ENCODE peak calls at places on chromosome 17, in seven cellular contexts. J is GM23248, T is neural progenitor cell, E is MM.1S, Y is PC-3, M is GM23338, H is HCT116. V is an unnamed sample.
A peak's percentile ranks its signal among the peaks of the same experiment; 100 is the strongest.

GRCh38 chr17:29048440-29049360 is 5.8 kb downstream of the PIPOX start:
- DNase-seq in M (peak; percentile 33), E (no peak), Y (no peak), T (peak; percentile 65), J (peak; percentile 36), H (no peak), V (peak; percentile 22)

GRCh38 chr17:13395872-13396271 is 205.9 kb downstream of the HS3ST3A1 start:
- DNase-seq in J (peak; percentile 80), E (no peak), T (no peak), Y (no peak), H (no peak), M (no peak), V (no peak)

GRCh38 chr17:78824240-78824639 is 16.4 kb downstream of the USP36 start:
- DNase-seq in E (no peak), Y (no peak), H (no peak), M (no peak), J (no peak), T (no peak), V (no peak)

GRCh38 chr17:3596804-3597464 is 12.3 kb downstream of the TRPV1 start:
- DNase-seq in T (no peak), J (no peak), Y (no peak), M (peak; percentile 26), H (no peak), E (no peak), V (no peak)

GRCh38 chr17:77303620-77304019 is 162.9 kb downstream of the SEC14L1 start:
- DNase-seq in E (no peak), M (no peak), T (no peak), J (peak; percentile 75), H (no peak), Y (no peak), V (no peak)

GRCh38 chr17:47277921-47278320 is 24.3 kb downstream of the ITGB3 start:
- DNase-seq in J (peak; percentile 51), H (no peak), T (no peak), M (no peak), E (no peak), Y (no peak), V (no peak)

GRCh38 chr17:76121932-76122383 is 18.4 kb upstream of the EXOC7 start:
- DNase-seq in T (no peak), Y (no peak), E (no peak), J (peak; percentile 36), H (no peak), M (peak; percentile 72), V (no peak)

GRCh38 chr17:49987681-49988441 is 7.2 kb downstream of the DLX3 start:
- DNase-seq in M (peak; percentile 55), Y (peak; percentile 69), E (no peak), H (no peak), T (peak; percentile 69), J (peak; percentile 87), V (peak; percentile 77)

GRCh38 chr17:4009164-4009785 is 45.0 kb upstream of the ATP2A3 start:
- DNase-seq in M (no peak), E (no peak), T (no peak), Y (no peak), H (no peak), J (no peak), V (no peak)

GRCh38 chr17:2709173-2709661 is 2.3 kb downstream of the CLUH start:
- DNase-seq in E (no peak), T (no peak), J (peak; percentile 54), H (no peak), M (peak; percentile 43), Y (peak; percentile 57), V (peak; percentile 48)

GRCh38 chr17:32772453-32773025 is 104.4 kb downstream of the MYO1D start:
- DNase-seq in E (no peak), H (no peak), J (no peak), Y (no peak), M (no peak), T (no peak), V (no peak)
- TF ChIP-seq EZH2phosphoT487 in E (no peak), H (no peak), J (no peak), Y (no peak), M (no peak), T (no peak), V (no peak)

GRCh38 chr17:82565551-82565950 is 46.0 kb downstream of the FOXK2 start:
- DNase-seq in E (no peak), Y (no peak), T (no peak), M (no peak), H (no peak), J (no peak), V (no peak)
- H4K20me1 ChIP-seq in E (peaks cover 25% of the 10 kb centered on the region), Y (peaks cover 52% of the 10 kb centered on the region), T (peaks cover 84% of the 10 kb centered on the region), M (peaks cover 70% of the 10 kb centered on the region), H (peaks cover 20% of the 10 kb centered on the region), J (peaks cover 4% of the 10 kb centered on the region), V (peaks cover 45% of the 10 kb centered on the region)

DNA sequence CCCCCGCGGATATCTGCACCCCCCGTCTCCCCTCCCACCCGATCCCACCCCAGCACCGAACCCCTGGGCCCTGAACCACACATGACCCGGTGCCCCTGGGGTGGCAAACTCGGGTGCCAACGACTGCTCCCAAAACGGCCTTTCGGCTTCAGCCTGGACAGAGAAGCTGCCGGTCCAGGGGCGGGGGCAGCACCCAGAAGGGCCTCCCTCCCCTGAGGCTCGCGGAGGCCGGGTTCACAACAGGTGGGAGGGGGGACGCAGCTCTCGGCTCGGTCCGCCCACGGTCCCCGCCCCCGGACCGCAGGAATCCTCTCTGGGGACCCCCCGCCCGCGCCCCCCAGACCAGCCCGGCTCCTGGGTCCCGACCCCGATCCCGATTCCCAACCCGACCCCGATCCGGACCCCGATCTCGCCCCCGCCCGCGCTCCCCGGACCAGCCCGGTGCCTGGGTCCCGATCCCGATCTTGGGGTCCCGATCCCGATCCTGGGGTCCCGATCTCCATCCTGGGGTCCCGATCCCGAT is 608 bp downstream of the ABR start:
- DNase-seq in M (no peak), J (peak; percentile 45), H (no peak), E (no peak), Y (no peak), T (peak; percentile 44), V (peak; percentile 43)
- TF ChIP-seq EZH2 in M (no peak), J (no peak), H (no peak), E (no peak), Y (no peak), T (no peak), V (no peak)

DNA sequence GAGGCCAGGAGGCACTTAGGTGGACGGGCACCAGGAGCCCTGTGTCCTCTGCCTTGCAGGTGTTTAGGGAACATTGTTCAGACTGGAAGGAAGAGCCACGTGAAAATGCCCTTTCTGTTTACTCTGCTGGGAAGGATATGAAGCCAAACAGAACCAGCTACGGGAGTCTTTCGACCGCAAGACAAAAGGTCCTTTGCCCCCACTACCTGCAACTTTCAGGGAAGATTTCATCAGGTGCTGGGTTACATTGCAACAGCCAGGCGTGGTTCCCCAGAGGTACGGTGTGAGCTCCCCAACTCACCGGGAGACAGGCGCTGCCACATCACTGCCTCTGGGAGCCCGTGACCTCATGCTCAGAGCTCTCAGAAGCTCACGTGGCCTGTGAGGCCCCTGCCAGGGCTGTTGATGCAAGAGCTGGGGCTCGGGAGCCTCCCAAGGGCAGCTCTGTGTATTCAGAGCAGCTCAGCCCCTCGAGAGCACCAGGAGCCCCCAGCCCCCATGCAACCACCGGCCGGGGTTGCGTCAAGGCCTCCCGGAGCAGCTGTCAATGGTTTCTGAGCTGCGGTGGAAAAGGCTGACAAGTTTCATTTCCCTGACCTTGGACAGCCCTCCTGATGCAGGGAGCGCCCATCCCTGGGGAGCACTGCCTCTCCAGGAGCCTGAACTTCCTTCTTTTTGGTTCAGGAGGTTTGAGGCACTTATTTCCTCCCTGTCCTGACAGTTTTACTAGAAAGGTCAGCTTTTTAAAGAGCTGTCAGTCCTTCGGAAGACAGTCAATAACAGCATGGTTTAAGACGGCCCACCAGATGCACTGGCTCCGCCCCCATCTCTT is 42.1 kb downstream of the TBC1D16 start:
- DNase-seq in T (peak; percentile 32), E (peak; percentile 29), M (peak; percentile 69), J (peak; percentile 98), H (no peak), Y (no peak), V (peak; percentile 97)
- TF ChIP-seq EZH2phosphoT487 in T (no peak), E (no peak), M (no peak), J (no peak), H (no peak), Y (no peak), V (no peak)

DNA sequence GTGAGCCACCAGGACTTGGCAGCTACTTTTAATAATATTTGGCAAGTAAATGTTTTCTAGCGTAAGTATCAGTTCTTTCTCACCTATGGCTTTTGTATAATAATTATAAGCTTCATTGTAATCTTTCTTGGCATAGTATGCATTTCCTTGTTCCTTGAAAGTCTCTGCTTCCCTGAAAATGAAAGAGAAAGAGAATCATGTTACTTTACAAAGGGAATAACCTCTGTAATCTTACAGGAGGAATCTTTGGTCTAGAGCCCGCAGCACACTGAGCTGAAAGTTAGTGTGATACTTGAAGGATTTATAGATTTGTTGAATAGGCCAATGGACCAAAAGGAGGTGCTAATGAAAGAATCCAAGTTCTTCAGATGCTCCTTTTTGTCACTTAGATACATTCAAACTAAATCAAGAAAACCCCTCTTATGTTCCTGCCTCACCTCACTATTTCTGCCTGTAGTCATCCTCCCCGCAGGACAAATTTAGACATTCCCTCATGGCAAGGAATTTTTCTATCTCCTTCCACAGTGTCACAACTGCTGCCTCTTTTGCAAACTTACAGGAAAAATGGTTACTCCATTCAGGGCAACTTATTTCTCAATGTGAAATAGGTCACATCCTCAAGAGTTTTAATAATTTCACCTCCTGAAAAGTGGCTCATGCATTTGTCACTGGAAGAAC is 16.7 kb downstream of the DNAJC7 start:
- DNase-seq in M (no peak), J (no peak), T (no peak), E (no peak), Y (no peak), H (no peak), V (no peak)
- H4K20me1 ChIP-seq in M (peaks cover 53% of the 10 kb centered on the region), J (peaks cover 4% of the 10 kb centered on the region), T (peaks cover 38% of the 10 kb centered on the region), E (peaks cover 9% of the 10 kb centered on the region), Y (no peaks in the 10 kb centered on the region), H (peaks cover 23% of the 10 kb centered on the region), V (peaks cover 29% of the 10 kb centered on the region)

DNA sequence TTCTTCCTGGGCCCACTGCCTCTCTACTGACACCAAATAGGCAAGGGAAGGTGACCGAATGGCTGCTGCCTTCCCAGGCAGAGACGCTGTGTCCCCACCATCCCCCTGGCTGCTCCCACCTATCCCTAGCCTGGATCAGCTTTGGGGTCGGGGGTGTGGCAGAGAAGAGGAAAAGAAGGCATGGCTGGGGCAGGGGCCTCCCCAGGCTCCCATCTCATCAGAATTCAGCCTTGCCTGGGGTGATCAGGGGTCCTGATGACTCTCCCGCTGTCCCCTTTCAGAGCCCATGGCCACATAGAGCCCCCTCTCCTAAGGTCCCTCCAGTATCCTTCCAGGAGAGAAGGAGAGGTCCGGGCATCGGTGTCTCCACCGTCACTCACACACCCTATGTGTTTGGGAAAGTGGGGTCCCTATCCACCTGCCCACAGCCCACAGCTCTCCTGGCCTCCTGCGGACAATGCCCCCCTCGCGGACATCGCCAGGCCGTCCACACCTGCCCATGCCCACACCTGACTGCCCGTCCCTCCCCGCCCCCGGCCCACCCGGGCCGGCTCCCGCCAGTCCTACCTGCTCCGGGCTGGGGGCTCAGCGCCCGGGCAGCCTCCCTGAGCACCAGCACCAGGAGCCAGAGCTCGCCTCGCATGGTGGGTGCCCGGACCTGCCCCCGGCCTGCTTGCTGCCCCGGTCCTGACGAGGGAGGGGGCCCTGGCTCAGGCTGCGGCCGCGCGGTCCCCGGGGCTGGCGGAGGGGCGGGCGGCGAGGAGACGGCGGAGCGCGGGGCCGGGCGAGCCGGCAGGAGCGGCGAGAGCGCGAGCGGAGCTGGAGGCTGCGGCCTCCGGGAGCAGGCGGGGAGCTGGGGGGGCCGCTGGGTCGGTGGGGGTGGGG is at the start of gene PLXDC1:
- DNase-seq in Y (no peak), J (peak; percentile 48), H (no peak), E (no peak), M (no peak), T (peak; percentile 69), V (peak; percentile 47)
- TF ChIP-seq EZH2 in Y (no peak), J (no peak), H (no peak), E (no peak), M (no peak), T (peak; percentile 50), V (no peak)

V was measured in hepatocyte.